ENCODE peak calls at places on chromosomes 7 and 10, in ten cellular contexts. One of them, this sample, is unnamed.

GRCh38 chr10:12640026-12640425 is 290.7 kb downstream of the CAMK1D start:
- DNase-seq in cardiac muscle cell: no peak
- DNase-seq in A549: no peak
- DNase-seq in GM23248: no peak
- DNase-seq in neuronal stem cell: no peak
- DNase-seq in right lobe of liver: no peak
- DNase-seq in colonic mucosa: no peak
- DNase-seq in fibroblast of lung: no peak
- DNase-seq in psoas muscle: no peak
- DNase-seq in CD8-positive, alpha-beta memory T cell: no peak
- DNase-seq in this sample: no peak

GRCh38 chr7:4959881-4960280 is 894 bp upstream of the MMD2 start:
- DNase-seq in cardiac muscle cell: no peak
- DNase-seq in A549: no peak
- DNase-seq in GM23248: no peak
- DNase-seq in neuronal stem cell: no peak
- DNase-seq in right lobe of liver: no peak
- DNase-seq in colonic mucosa: no peak
- DNase-seq in fibroblast of lung: no peak
- DNase-seq in psoas muscle: no peak
- DNase-seq in CD8-positive, alpha-beta memory T cell: no peak
- DNase-seq in this sample: no peak

GRCh38 chr10:100934084-100934659 is 21.4 kb downstream of the SLF2 start:
- DNase-seq in cardiac muscle cell: no peak
- DNase-seq in A549: no peak
- DNase-seq in GM23248: peak
- DNase-seq in neuronal stem cell: no peak
- DNase-seq in right lobe of liver: no peak
- DNase-seq in colonic mucosa: no peak
- DNase-seq in fibroblast of lung: no peak
- DNase-seq in psoas muscle: no peak
- DNase-seq in CD8-positive, alpha-beta memory T cell: no peak
- DNase-seq in this sample: no peak

GRCh38 chr7:4273566-4274230 is 408.4 kb upstream of the FOXK1 start:
- DNase-seq in cardiac muscle cell: no peak
- DNase-seq in A549: no peak
- DNase-seq in GM23248: no peak
- DNase-seq in neuronal stem cell: no peak
- DNase-seq in right lobe of liver: no peak
- DNase-seq in colonic mucosa: no peak
- DNase-seq in fibroblast of lung: no peak
- DNase-seq in psoas muscle: no peak
- DNase-seq in CD8-positive, alpha-beta memory T cell: no peak
- DNase-seq in this sample: no peak

GRCh38 chr10:111247781-111248389 is 171.1 kb downstream of the ADRA2A start:
- DNase-seq in cardiac muscle cell: no peak
- DNase-seq in A549: no peak
- DNase-seq in GM23248: peak
- DNase-seq in neuronal stem cell: no peak
- DNase-seq in right lobe of liver: no peak
- DNase-seq in colonic mucosa: no peak
- DNase-seq in fibroblast of lung: peak
- DNase-seq in psoas muscle: no peak
- DNase-seq in CD8-positive, alpha-beta memory T cell: no peak
- DNase-seq in this sample: no peak

GRCh38 chr7:129829677-129830631 is 122.8 kb downstream of the UBE2H start:
- DNase-seq in cardiac muscle cell: peak
- DNase-seq in A549: peak
- DNase-seq in GM23248: peak
- DNase-seq in neuronal stem cell: peak
- DNase-seq in right lobe of liver: peak
- DNase-seq in colonic mucosa: peak
- DNase-seq in fibroblast of lung: peak
- DNase-seq in psoas muscle: peak
- DNase-seq in CD8-positive, alpha-beta memory T cell: peak
- DNase-seq in this sample: no peak

GRCh38 chr10:80739328-80739727 is 201.6 kb downstream of the SH2D4B start:
- DNase-seq in cardiac muscle cell: no peak
- DNase-seq in A549: no peak
- DNase-seq in GM23248: no peak
- DNase-seq in neuronal stem cell: no peak
- DNase-seq in right lobe of liver: no peak
- DNase-seq in colonic mucosa: no peak
- DNase-seq in fibroblast of lung: no peak
- DNase-seq in psoas muscle: no peak
- DNase-seq in CD8-positive, alpha-beta memory T cell: no peak
- DNase-seq in this sample: no peak

GRCh38 chr10:96285331-96285752 is 14.0 kb upstream of the BLNK start:
- DNase-seq in cardiac muscle cell: no peak
- DNase-seq in A549: no peak
- DNase-seq in GM23248: no peak
- DNase-seq in neuronal stem cell: no peak
- DNase-seq in right lobe of liver: peak
- DNase-seq in colonic mucosa: peak
- DNase-seq in fibroblast of lung: no peak
- DNase-seq in psoas muscle: no peak
- DNase-seq in CD8-positive, alpha-beta memory T cell: no peak
- DNase-seq in this sample: no peak

GRCh38 chr10:80500572-80501380 is 36.9 kb upstream of the SH2D4B start:
- DNase-seq in cardiac muscle cell: no peak
- DNase-seq in A549: no peak
- DNase-seq in GM23248: no peak
- DNase-seq in neuronal stem cell: no peak
- DNase-seq in right lobe of liver: no peak
- DNase-seq in colonic mucosa: no peak
- DNase-seq in fibroblast of lung: no peak
- DNase-seq in psoas muscle: peak
- DNase-seq in CD8-positive, alpha-beta memory T cell: no peak
- DNase-seq in this sample: no peak

GRCh38 chr7:70681111-70681846 is 450.7 kb upstream of the GALNT17 start:
- DNase-seq in cardiac muscle cell: no peak
- DNase-seq in A549: no peak
- DNase-seq in GM23248: no peak
- DNase-seq in neuronal stem cell: no peak
- DNase-seq in right lobe of liver: no peak
- DNase-seq in colonic mucosa: no peak
- DNase-seq in fibroblast of lung: no peak
- DNase-seq in psoas muscle: no peak
- DNase-seq in CD8-positive, alpha-beta memory T cell: no peak
- DNase-seq in this sample: no peak

GRCh38 chr7:123719481-123719806 is 29.4 kb downstream of the WASL start:
- DNase-seq in cardiac muscle cell: no peak
- DNase-seq in A549: no peak
- DNase-seq in GM23248: no peak
- DNase-seq in neuronal stem cell: no peak
- DNase-seq in right lobe of liver: no peak
- DNase-seq in colonic mucosa: no peak
- DNase-seq in fibroblast of lung: no peak
- DNase-seq in psoas muscle: no peak
- DNase-seq in CD8-positive, alpha-beta memory T cell: no peak
- DNase-seq in this sample: no peak
- H3K4me3 ChIP-seq in cardiac muscle cell: no peak
- H3K4me3 ChIP-seq in A549: no peak
- H3K4me3 ChIP-seq in GM23248: no peak
- H3K4me3 ChIP-seq in neuronal stem cell: no peak
- H3K4me3 ChIP-seq in right lobe of liver: no peak
- H3K4me3 ChIP-seq in colonic mucosa: no peak
- H3K4me3 ChIP-seq in fibroblast of lung: no peak
- H3K4me3 ChIP-seq in psoas muscle: no peak
- H3K4me3 ChIP-seq in CD8-positive, alpha-beta memory T cell: no peak
- H3K4me3 ChIP-seq in this sample: no peak

GRCh38 chr10:86403183-86403797 is 36.7 kb upstream of the GRID1 start:
- DNase-seq in cardiac muscle cell: no peak
- DNase-seq in A549: no peak
- DNase-seq in GM23248: no peak
- DNase-seq in neuronal stem cell: no peak
- DNase-seq in right lobe of liver: no peak
- DNase-seq in colonic mucosa: no peak
- DNase-seq in fibroblast of lung: no peak
- DNase-seq in psoas muscle: no peak
- DNase-seq in CD8-positive, alpha-beta memory T cell: no peak
- DNase-seq in this sample: no peak

GRCh38 chr10:86400705-86401587 is 34.4 kb upstream of the GRID1 start:
- DNase-seq in cardiac muscle cell: peak
- DNase-seq in A549: peak
- DNase-seq in GM23248: peak
- DNase-seq in neuronal stem cell: no peak
- DNase-seq in right lobe of liver: peak
- DNase-seq in colonic mucosa: peak
- DNase-seq in fibroblast of lung: peak
- DNase-seq in psoas muscle: peak
- DNase-seq in CD8-positive, alpha-beta memory T cell: peak
- DNase-seq in this sample: no peak

GRCh38 chr10:86401588-86402282 is 35.1 kb upstream of the GRID1 start:
- DNase-seq in cardiac muscle cell: no peak
- DNase-seq in A549: peak
- DNase-seq in GM23248: peak
- DNase-seq in neuronal stem cell: no peak
- DNase-seq in right lobe of liver: peak
- DNase-seq in colonic mucosa: no peak
- DNase-seq in fibroblast of lung: no peak
- DNase-seq in psoas muscle: no peak
- DNase-seq in CD8-positive, alpha-beta memory T cell: no peak
- DNase-seq in this sample: no peak

GRCh38 chr10:86399879-86400704 is 33.5 kb upstream of the GRID1 start:
- DNase-seq in cardiac muscle cell: peak
- DNase-seq in A549: peak
- DNase-seq in GM23248: peak
- DNase-seq in neuronal stem cell: peak
- DNase-seq in right lobe of liver: peak
- DNase-seq in colonic mucosa: peak
- DNase-seq in fibroblast of lung: peak
- DNase-seq in psoas muscle: peak
- DNase-seq in CD8-positive, alpha-beta memory T cell: peak
- DNase-seq in this sample: peak

DNA sequence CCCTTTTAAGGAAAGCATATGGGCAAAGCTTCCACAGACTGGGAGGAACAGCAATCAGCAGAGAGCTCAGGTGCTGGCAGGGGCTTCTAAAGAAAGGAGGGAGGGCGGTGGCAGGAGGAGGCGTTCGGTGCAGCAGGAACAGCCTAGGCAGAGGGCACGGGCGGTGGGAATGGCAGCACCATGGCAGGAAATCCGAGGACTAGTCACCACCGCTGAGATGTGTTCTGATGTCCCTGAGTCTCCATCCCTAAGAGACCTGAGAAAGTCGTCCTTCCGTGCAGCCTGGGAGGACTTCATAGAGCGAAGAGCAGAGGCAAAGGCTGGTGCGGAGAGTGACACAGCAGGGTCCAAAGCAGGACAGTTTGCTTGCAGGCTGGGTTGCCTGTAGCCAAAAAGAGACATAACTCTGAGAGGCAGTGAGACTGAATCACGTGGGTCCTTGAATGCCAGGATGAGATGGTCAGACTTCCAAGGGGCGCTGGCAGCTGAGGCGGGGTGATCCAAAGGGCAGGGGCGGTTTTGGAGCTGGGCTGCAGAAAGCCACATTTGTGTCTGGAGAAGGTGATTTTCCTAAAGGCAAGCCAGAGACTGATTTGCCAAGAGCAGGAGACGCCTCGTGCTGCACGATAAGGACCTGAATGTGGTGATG is 35.8 kb upstream of the GRID1 start:
- DNase-seq in cardiac muscle cell: no peak
- DNase-seq in A549: no peak
- DNase-seq in GM23248: peak
- DNase-seq in neuronal stem cell: no peak
- DNase-seq in right lobe of liver: no peak
- DNase-seq in colonic mucosa: no peak
- DNase-seq in fibroblast of lung: peak
- DNase-seq in psoas muscle: no peak
- DNase-seq in CD8-positive, alpha-beta memory T cell: no peak
- DNase-seq in this sample: no peak
- H3K4me3 ChIP-seq in cardiac muscle cell: no peak
- H3K4me3 ChIP-seq in A549: no peak
- H3K4me3 ChIP-seq in GM23248: peak
- H3K4me3 ChIP-seq in neuronal stem cell: no peak
- H3K4me3 ChIP-seq in right lobe of liver: no peak
- H3K4me3 ChIP-seq in colonic mucosa: no peak
- H3K4me3 ChIP-seq in fibroblast of lung: no peak
- H3K4me3 ChIP-seq in psoas muscle: no peak
- H3K4me3 ChIP-seq in CD8-positive, alpha-beta memory T cell: no peak
- H3K4me3 ChIP-seq in this sample: peak

GRCh38 chr10:124152781-124153600 is 59.6 kb upstream of the CHST15 start:
- DNase-seq in cardiac muscle cell: no peak
- DNase-seq in A549: peak
- DNase-seq in GM23248: peak
- DNase-seq in neuronal stem cell: no peak
- DNase-seq in right lobe of liver: no peak
- DNase-seq in colonic mucosa: peak
- DNase-seq in fibroblast of lung: peak
- DNase-seq in psoas muscle: peak
- DNase-seq in CD8-positive, alpha-beta memory T cell: no peak
- DNase-seq in this sample: peak
- H3K4me3 ChIP-seq in cardiac muscle cell: no peak
- H3K4me3 ChIP-seq in A549: peak
- H3K4me3 ChIP-seq in GM23248: peak
- H3K4me3 ChIP-seq in neuronal stem cell: no peak
- H3K4me3 ChIP-seq in right lobe of liver: no peak
- H3K4me3 ChIP-seq in colonic mucosa: no peak
- H3K4me3 ChIP-seq in fibroblast of lung: no peak
- H3K4me3 ChIP-seq in psoas muscle: no peak
- H3K4me3 ChIP-seq in CD8-positive, alpha-beta memory T cell: peak
- H3K4me3 ChIP-seq in this sample: no peak

GRCh38 chr10:649445-649797 is 40.0 kb downstream of the DIP2C start:
- DNase-seq in cardiac muscle cell: no peak
- DNase-seq in A549: no peak
- DNase-seq in GM23248: no peak
- DNase-seq in neuronal stem cell: no peak
- DNase-seq in right lobe of liver: no peak
- DNase-seq in colonic mucosa: no peak
- DNase-seq in fibroblast of lung: no peak
- DNase-seq in psoas muscle: no peak
- DNase-seq in CD8-positive, alpha-beta memory T cell: no peak
- DNase-seq in this sample: no peak

GRCh38 chr10:652226-652625 is 37.2 kb downstream of the DIP2C start:
- DNase-seq in cardiac muscle cell: no peak
- DNase-seq in A549: no peak
- DNase-seq in GM23248: no peak
- DNase-seq in neuronal stem cell: no peak
- DNase-seq in right lobe of liver: no peak
- DNase-seq in colonic mucosa: no peak
- DNase-seq in fibroblast of lung: no peak
- DNase-seq in psoas muscle: no peak
- DNase-seq in CD8-positive, alpha-beta memory T cell: no peak
- DNase-seq in this sample: no peak

GRCh38 chr10:650691-651615 is 38.5 kb downstream of the DIP2C start:
- DNase-seq in cardiac muscle cell: no peak
- DNase-seq in A549: no peak
- DNase-seq in GM23248: peak
- DNase-seq in neuronal stem cell: no peak
- DNase-seq in right lobe of liver: no peak
- DNase-seq in colonic mucosa: no peak
- DNase-seq in fibroblast of lung: peak
- DNase-seq in psoas muscle: no peak
- DNase-seq in CD8-positive, alpha-beta memory T cell: no peak
- DNase-seq in this sample: peak

GRCh38 chr10:651700-652099 is 37.8 kb downstream of the DIP2C start:
- DNase-seq in cardiac muscle cell: no peak
- DNase-seq in A549: no peak
- DNase-seq in GM23248: no peak
- DNase-seq in neuronal stem cell: no peak
- DNase-seq in right lobe of liver: no peak
- DNase-seq in colonic mucosa: no peak
- DNase-seq in fibroblast of lung: no peak
- DNase-seq in psoas muscle: no peak
- DNase-seq in CD8-positive, alpha-beta memory T cell: no peak
- DNase-seq in this sample: no peak

GRCh38 chr10:649798-650690 is 39.4 kb downstream of the DIP2C start:
- DNase-seq in cardiac muscle cell: no peak
- DNase-seq in A549: peak
- DNase-seq in GM23248: no peak
- DNase-seq in neuronal stem cell: no peak
- DNase-seq in right lobe of liver: peak
- DNase-seq in colonic mucosa: peak
- DNase-seq in fibroblast of lung: no peak
- DNase-seq in psoas muscle: no peak
- DNase-seq in CD8-positive, alpha-beta memory T cell: no peak
- DNase-seq in this sample: no peak
- H3K4me3 ChIP-seq in cardiac muscle cell: no peak
- H3K4me3 ChIP-seq in A549: peak
- H3K4me3 ChIP-seq in GM23248: no peak
- H3K4me3 ChIP-seq in neuronal stem cell: no peak
- H3K4me3 ChIP-seq in right lobe of liver: peak
- H3K4me3 ChIP-seq in colonic mucosa: peak
- H3K4me3 ChIP-seq in fibroblast of lung: no peak
- H3K4me3 ChIP-seq in psoas muscle: peak
- H3K4me3 ChIP-seq in CD8-positive, alpha-beta memory T cell: no peak
- H3K4me3 ChIP-seq in this sample: no peak